ENCODE peak calls at places on chromosomes 4 and X, in four cellular contexts. One of them, this sample, is unnamed. For H3K4me1 and H3K36me3, the result is how much of the 10 kb centered on the place peaks cover.

GRCh38 chrX:4944767-4945166 is 1231.3 kb upstream of the PRKX start:
- DNase-seq in Peyer's patch: no peak
- DNase-seq in IMR-90: no peak
- DNase-seq in breast epithelium: no peak
- DNase-seq in this sample: no peak

GRCh38 chr4:160450861-160451260 is 1348.0 kb downstream of the RAPGEF2 start:
- DNase-seq in IMR-90: no peak
- DNase-seq in breast epithelium: no peak
- DNase-seq in Peyer's patch: no peak
- DNase-seq in this sample: no peak

GRCh38 chrX:153490217-153490616 is 4.6 kb upstream of the BGN start:
- DNase-seq in IMR-90: no peak
- DNase-seq in Peyer's patch: no peak
- DNase-seq in breast epithelium: no peak
- DNase-seq in this sample: no peak

GRCh38 chr4:7964459-7964858 is 24.8 kb upstream of the AFAP1 start:
- DNase-seq in Peyer's patch: no peak
- DNase-seq in breast epithelium: no peak
- DNase-seq in IMR-90: no peak
- DNase-seq in this sample: no peak

GRCh38 chrX:34521563-34521962 is 135.5 kb downstream of the TMEM47 start:
- DNase-seq in Peyer's patch: no peak
- DNase-seq in IMR-90: peak
- DNase-seq in breast epithelium: no peak
- DNase-seq in this sample: no peak

GRCh38 chr4:56217383-56217890 is 169.9 kb downstream of the AASDH start:
- DNase-seq in IMR-90: no peak
- DNase-seq in Peyer's patch: no peak
- DNase-seq in breast epithelium: no peak
- DNase-seq in this sample: no peak

GRCh38 chr4:174214102-174214878 is 69.2 kb downstream of the FBXO8 start:
- DNase-seq in Peyer's patch: no peak
- DNase-seq in breast epithelium: no peak
- DNase-seq in IMR-90: no peak
- DNase-seq in this sample: no peak

GRCh38 chr4:155954118-155954503 is 445 bp upstream of the CTSO start:
- DNase-seq in IMR-90: no peak
- DNase-seq in breast epithelium: no peak
- DNase-seq in Peyer's patch: peak
- DNase-seq in this sample: no peak

GRCh38 chrX:15678339-15678738 is 13.7 kb upstream of the CLTRN start:
- DNase-seq in breast epithelium: no peak
- DNase-seq in IMR-90: no peak
- DNase-seq in Peyer's patch: no peak
- DNase-seq in this sample: no peak

GRCh38 chrX:45799576-45799975 is 598.9 kb upstream of the DIPK2B start:
- DNase-seq in Peyer's patch: no peak
- DNase-seq in breast epithelium: no peak
- DNase-seq in IMR-90: no peak
- DNase-seq in this sample: no peak
- H3K4me1 ChIP-seq in Peyer's patch: under half
- H3K4me1 ChIP-seq in breast epithelium: under half
- H3K4me1 ChIP-seq in IMR-90: under half
- H3K4me1 ChIP-seq in this sample: under half

DNA sequence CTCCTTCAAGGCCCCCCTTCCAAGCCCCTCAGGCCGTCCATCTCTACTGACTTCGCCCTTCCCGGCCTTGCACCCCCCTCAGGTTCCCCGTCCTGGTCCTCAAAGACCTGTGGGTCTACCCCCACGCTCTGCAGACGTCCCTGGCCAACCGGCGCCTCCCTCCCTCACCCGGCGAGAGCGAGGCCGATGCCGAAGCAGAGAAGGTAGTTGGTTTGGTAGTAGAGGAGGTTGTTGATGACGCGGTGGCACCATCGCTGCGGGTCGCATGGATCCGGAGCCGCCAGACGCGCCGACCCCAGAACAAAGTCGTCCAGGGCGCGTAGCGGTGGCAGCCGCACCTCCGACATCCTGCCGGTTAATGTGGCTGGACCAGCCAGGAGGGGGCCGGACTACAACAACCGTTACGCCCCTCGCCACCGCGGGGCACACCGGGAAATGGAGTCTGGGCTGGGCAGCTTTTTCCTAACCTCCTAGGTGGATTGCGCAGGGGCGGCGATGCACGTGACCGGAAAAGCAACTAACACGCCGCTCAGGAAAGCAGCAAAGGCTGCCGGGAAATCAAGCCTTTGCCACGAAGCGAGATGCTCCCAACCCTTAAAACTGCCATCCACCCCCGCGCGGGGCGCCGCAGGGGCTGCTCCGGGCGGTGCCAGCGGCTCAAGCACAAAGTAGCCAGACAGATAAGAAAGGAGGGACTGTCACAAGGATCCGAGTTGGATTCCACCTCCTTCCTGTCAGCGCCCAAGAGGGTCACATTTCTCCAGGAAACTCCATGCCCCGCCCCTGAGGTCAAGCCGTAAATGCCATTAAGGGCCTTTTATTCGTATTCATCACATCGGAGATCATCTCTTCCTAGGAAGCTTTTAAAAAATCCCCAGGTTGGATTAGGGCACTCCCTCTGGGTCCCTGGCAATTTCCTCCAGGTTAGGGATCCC is at the start of gene PRAF2:
- DNase-seq in breast epithelium: peak
- DNase-seq in Peyer's patch: peak
- DNase-seq in IMR-90: peak
- DNase-seq in this sample: peak
- TF ChIP-seq POLR2A in breast epithelium: no peak
- TF ChIP-seq POLR2A in Peyer's patch: peak
- TF ChIP-seq POLR2A in IMR-90: peak
- TF ChIP-seq POLR2A in this sample: peak

DNA sequence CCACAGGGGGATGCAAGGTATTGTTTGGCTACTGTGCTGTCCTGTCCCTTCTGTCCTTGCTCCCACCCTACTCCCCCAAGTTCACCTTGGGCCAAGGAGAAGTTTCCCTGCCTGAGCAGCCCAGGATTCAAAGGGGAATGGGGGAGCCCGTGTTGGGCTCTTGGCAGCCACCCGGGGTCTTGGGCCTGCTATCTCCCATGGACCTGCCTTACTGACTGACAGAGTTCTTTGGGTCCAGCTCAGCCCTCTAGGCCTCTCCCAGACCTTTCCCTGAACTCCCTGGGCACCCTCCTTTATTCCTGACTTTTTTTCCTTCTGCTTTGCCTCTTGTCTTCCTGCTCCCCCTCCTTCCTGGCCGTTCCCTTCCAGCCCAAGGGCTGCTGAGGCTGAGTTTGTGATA is 67.4 kb downstream of the STARD8 start:
- DNase-seq in Peyer's patch: no peak
- DNase-seq in IMR-90: no peak
- DNase-seq in breast epithelium: no peak
- DNase-seq in this sample: no peak
- H3K36me3 ChIP-seq in Peyer's patch: under half
- H3K36me3 ChIP-seq in IMR-90: under half
- H3K36me3 ChIP-seq in breast epithelium: under half
- H3K36me3 ChIP-seq in this sample: under half

GRCh38 chr4:153489856-153490558 is 23.8 kb downstream of the TMEM131L start:
- DNase-seq in Peyer's patch: no peak
- DNase-seq in IMR-90: peak
- DNase-seq in breast epithelium: no peak
- DNase-seq in this sample: no peak
- H3K4me1 ChIP-seq in Peyer's patch: under half
- H3K4me1 ChIP-seq in IMR-90: under half
- H3K4me1 ChIP-seq in breast epithelium: under half
- H3K4me1 ChIP-seq in this sample: under half

DNA sequence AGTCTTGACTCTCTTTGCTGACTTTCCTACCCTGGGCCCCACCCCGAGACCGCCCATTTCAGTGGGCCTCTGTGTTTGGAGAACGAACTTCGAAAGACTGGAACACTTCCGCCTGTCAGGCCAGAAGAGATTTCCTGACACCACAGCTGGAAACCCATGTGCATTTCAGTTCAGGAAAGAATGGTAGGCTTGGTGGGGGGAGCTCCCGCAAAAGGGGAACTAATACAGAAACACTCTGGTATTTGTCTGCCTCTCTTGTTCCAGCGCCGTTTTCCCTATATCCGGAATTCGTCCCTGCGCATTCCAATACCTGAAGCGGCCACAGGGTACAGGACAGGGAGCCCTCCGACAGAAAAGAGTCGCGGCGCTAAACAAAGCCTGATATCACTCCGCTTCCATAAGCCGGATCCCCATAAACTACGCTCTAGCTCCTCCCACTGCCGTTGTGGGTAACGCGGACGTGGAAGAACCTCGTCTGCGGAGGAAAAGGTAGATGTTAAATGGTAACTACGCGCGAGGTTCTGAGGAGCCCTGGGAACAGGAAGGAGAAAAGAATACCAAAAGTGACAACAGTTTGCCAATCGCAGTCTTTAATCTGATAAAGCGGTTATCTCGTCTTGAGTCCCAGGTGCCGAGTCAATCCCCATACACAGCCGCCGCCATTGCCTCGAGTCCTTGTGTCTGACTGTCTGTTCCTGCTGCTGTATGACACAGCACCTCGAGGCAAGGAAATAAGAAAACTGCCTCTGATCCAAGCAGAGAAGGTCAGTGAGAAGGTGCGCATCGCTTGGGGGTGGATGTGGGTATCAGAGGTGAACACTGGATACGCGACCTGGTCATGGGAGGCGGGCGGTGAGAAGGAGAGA is at the start of gene ARMCX5:
- DNase-seq in IMR-90: peak
- DNase-seq in breast epithelium: peak
- DNase-seq in Peyer's patch: peak
- DNase-seq in this sample: peak
- TF ChIP-seq POLR2A in IMR-90: peak
- TF ChIP-seq POLR2A in breast epithelium: peak
- TF ChIP-seq POLR2A in Peyer's patch: peak
- TF ChIP-seq POLR2A in this sample: no peak

GRCh38 chr4:911871-912490 is 20.1 kb downstream of the GAK start:
- DNase-seq in breast epithelium: no peak
- DNase-seq in IMR-90: no peak
- DNase-seq in Peyer's patch: no peak
- DNase-seq in this sample: no peak
- H3K36me3 ChIP-seq in breast epithelium: under half
- H3K36me3 ChIP-seq in IMR-90: under half
- H3K36me3 ChIP-seq in Peyer's patch: half or more
- H3K36me3 ChIP-seq in this sample: under half

This sample was measured in prostate gland.